ENCODE peak calls at places on chromosomes 1 and 21, in ten cellular contexts. I is IMR-90, R is body of pancreas, K is SK-N-SH, O is right cardiac atrium, B is GM23338, L is A549, N is keratinocyte, G is left lung, X is OCI-LY7. S is an unnamed sample.

GRCh38 chr21:34018185-34018584 is 55.2 kb upstream of the MRPS6 start:
- DNase-seq in I (no peak), R (no peak), K (no peak), O (no peak), B (no peak), L (no peak), N (no peak), G (no peak), X (peak), S (no peak)

GRCh38 chr21:37364722-37365121 is 1.9 kb upstream of the DYRK1A start:
- DNase-seq in I (no peak), R (no peak), K (no peak), O (no peak), B (no peak), L (no peak), N (no peak), G (no peak), X (peak), S (no peak)

GRCh38 chr1:3885611-3886010 is 14.5 kb downstream of the C1orf174 start:
- DNase-seq in I (no peak), R (no peak), K (no peak), O (no peak), B (no peak), L (no peak), N (no peak), G (no peak), X (no peak), S (no peak)

GRCh38 chr21:39385299-39386145 is 36.6 kb upstream of the HMGN1 start:
- DNase-seq in I (peak), R (peak), K (peak), O (peak), B (no peak), L (peak), N (no peak), G (peak), X (no peak), S (no peak)

GRCh38 chr1:224052767-224053166 is 61.1 kb upstream of the FBXO28 start:
- DNase-seq in I (peak), R (no peak), K (no peak), O (no peak), B (no peak), L (no peak), N (no peak), G (no peak), X (no peak), S (no peak)

GRCh38 chr1:34419662-34420061 is 243.0 kb downstream of the C1orf94 start:
- DNase-seq in I (no peak), R (no peak), K (peak), O (no peak), B (peak), L (no peak), N (no peak), G (no peak), X (no peak), S (peak)

GRCh38 chr1:25685938-25686665 is 69.5 kb downstream of the MAN1C1 start:
- DNase-seq in I (no peak), R (no peak), K (no peak), O (peak), B (no peak), L (no peak), N (no peak), G (no peak), X (no peak), S (no peak)

GRCh38 chr1:88612783-88613182 is 71.3 kb upstream of the PKN2 start:
- DNase-seq in I (no peak), R (no peak), K (no peak), O (no peak), B (no peak), L (no peak), N (no peak), G (peak), X (no peak), S (no peak)

GRCh38 chr21:17709266-17709611 is 96.5 kb upstream of the BTG3 start:
- DNase-seq in I (no peak), R (no peak), K (no peak), O (no peak), B (no peak), L (no peak), N (no peak), G (no peak), X (no peak), S (no peak)

GRCh38 chr21:21968810-21969588 is 970.8 kb downstream of the NCAM2 start:
- DNase-seq in I (no peak), R (no peak), K (no peak), O (no peak), B (no peak), L (no peak), N (no peak), G (no peak), X (no peak), S (no peak)

GRCh38 chr1:175024773-175025172 is 1.5 kb upstream of the MRPS14 start:
- DNase-seq in I (no peak), R (no peak), K (no peak), O (no peak), B (no peak), L (no peak), N (no peak), G (no peak), X (no peak), S (no peak)

GRCh38 chr1:55214903-55215193 is 316 bp downstream of the USP24 start:
- DNase-seq in I (peak), R (peak), K (peak), O (peak), B (peak), L (peak), N (no peak), G (peak), X (no peak), S (no peak)

GRCh38 chr1:22685675-22686074 is 25.0 kb upstream of the EPHB2 start:
- DNase-seq in I (peak), R (no peak), K (peak), O (no peak), B (no peak), L (no peak), N (no peak), G (no peak), X (no peak), S (no peak)

GRCh38 chr1:71565267-71565666 is 484.4 kb upstream of the ZRANB2 start:
- DNase-seq in I (peak), R (no peak), K (no peak), O (no peak), B (no peak), L (no peak), N (no peak), G (no peak), X (no peak), S (no peak)

GRCh38 chr1:228938248-228938891 is 203.1 kb downstream of the RHOU start:
- DNase-seq in I (no peak), R (no peak), K (no peak), O (peak), B (no peak), L (no peak), N (no peak), G (no peak), X (peak), S (peak)

GRCh38 chr21:43740497-43741156 is 21.7 kb downstream of the PDXK start:
- DNase-seq in I (no peak), R (peak), K (peak), O (no peak), B (peak), L (peak), N (no peak), G (no peak), X (no peak), S (no peak)

GRCh38 chr1:236734141-236734765 is 48.0 kb downstream of the ACTN2 start:
- DNase-seq in I (no peak), R (no peak), K (no peak), O (no peak), B (no peak), L (no peak), N (no peak), G (no peak), X (no peak), S (no peak)

GRCh38 chr1:36157973-36158826 is 2.2 kb downstream of the MAP7D1 start:
- DNase-seq in I (no peak), R (no peak), K (no peak), O (no peak), B (no peak), L (no peak), N (no peak), G (no peak), X (no peak), S (no peak)

GRCh38 chr1:31762726-31763670 is 1.1 kb downstream of the ADGRB2 start:
- DNase-seq in I (peak), R (peak), K (peak), O (peak), B (peak), L (peak), N (no peak), G (peak), X (peak), S (no peak)

GRCh38 chr1:109307363-109308021 is 681 bp upstream of the MYBPHL start:
- DNase-seq in I (no peak), R (no peak), K (no peak), O (peak), B (no peak), L (no peak), N (no peak), G (peak), X (peak), S (no peak)

GRCh38 chr1:68831281-68831680 is 334.4 kb upstream of the DEPDC1 start:
- DNase-seq in I (no peak), R (no peak), K (no peak), O (no peak), B (no peak), L (no peak), N (no peak), G (no peak), X (no peak), S (no peak)

GRCh38 chr21:31444061-31444460 is 100.0 kb upstream of the TIAM1 start:
- DNase-seq in I (peak), R (no peak), K (no peak), O (peak), B (no peak), L (no peak), N (no peak), G (no peak), X (no peak), S (no peak)

GRCh38 chr1:218048828-218049227 is 236.3 kb upstream of the RRP15 start:
- DNase-seq in I (no peak), R (no peak), K (no peak), O (no peak), B (peak), L (no peak), N (no peak), G (no peak), X (no peak), S (no peak)

GRCh38 chr1:229689273-229689672 is 63.2 kb downstream of the URB2 start:
- DNase-seq in I (no peak), R (no peak), K (no peak), O (no peak), B (no peak), L (no peak), N (no peak), G (peak), X (no peak), S (no peak)

GRCh38 chr1:178004926-178005391 is 35.1 kb upstream of the SEC16B start:
- DNase-seq in I (peak), R (no peak), K (no peak), O (no peak), B (no peak), L (no peak), N (no peak), G (no peak), X (no peak), S (no peak)

GRCh38 chr1:93186667-93187066 is 6.1 kb downstream of the CCDC18 start:
- DNase-seq in I (no peak), R (no peak), K (no peak), O (no peak), B (no peak), L (no peak), N (no peak), G (no peak), X (no peak), S (no peak)

GRCh38 chr21:32233722-32234301 is 45.0 kb downstream of the MIS18A start:
- DNase-seq in I (no peak), R (no peak), K (no peak), O (no peak), B (no peak), L (no peak), N (no peak), G (no peak), X (no peak), S (no peak)

GRCh38 chr1:43329995-43330751 is 7.4 kb upstream of the MPL start:
- DNase-seq in I (peak), R (no peak), K (no peak), O (peak), B (peak), L (no peak), N (no peak), G (peak), X (no peak), S (no peak)

GRCh38 chr1:215360786-215361185 is 206.3 kb upstream of the KCTD3 start:
- DNase-seq in I (no peak), R (no peak), K (no peak), O (no peak), B (no peak), L (no peak), N (no peak), G (no peak), X (no peak), S (no peak)

GRCh38 chr1:224245188-224245587 is 62.1 kb downstream of the DEGS1 start:
- DNase-seq in I (peak), R (no peak), K (peak), O (peak), B (no peak), L (peak), N (no peak), G (peak), X (peak), S (no peak)

GRCh38 chr1:22582670-22583635 is 19.7 kb downstream of the EPHA8 start:
- DNase-seq in I (no peak), R (no peak), K (peak), O (no peak), B (no peak), L (no peak), N (no peak), G (no peak), X (no peak), S (no peak)

GRCh38 chr1:169859001-169859400 is 34.7 kb downstream of the SCYL3 start:
- DNase-seq in I (no peak), R (no peak), K (no peak), O (no peak), B (no peak), L (no peak), N (no peak), G (no peak), X (no peak), S (no peak)

GRCh38 chr1:53410100-53410541 is 49.1 kb upstream of the DMRTB1 start:
- DNase-seq in I (peak), R (no peak), K (peak), O (no peak), B (peak), L (no peak), N (no peak), G (no peak), X (peak), S (no peak)

GRCh38 chr21:42081138-42081537 is 10.0 kb downstream of the UMODL1 start:
- DNase-seq in I (no peak), R (no peak), K (no peak), O (no peak), B (no peak), L (no peak), N (no peak), G (no peak), X (no peak), S (no peak)
- H3K4me3 ChIP-seq in I (no peak), R (no peak), K (no peak), O (no peak), B (no peak), L (no peak), N (no peak), G (no peak), X (no peak), S (no peak)

GRCh38 chr1:11507309-11507708 is 28.4 kb downstream of the DISP3 start:
- DNase-seq in I (no peak), R (no peak), K (no peak), O (no peak), B (no peak), L (no peak), N (no peak), G (no peak), X (no peak), S (no peak)
- H3K27ac ChIP-seq in I (no peak), R (no peak), K (no peak), O (no peak), B (no peak), L (no peak), N (no peak), G (no peak), X (no peak), S (no peak)

DNA sequence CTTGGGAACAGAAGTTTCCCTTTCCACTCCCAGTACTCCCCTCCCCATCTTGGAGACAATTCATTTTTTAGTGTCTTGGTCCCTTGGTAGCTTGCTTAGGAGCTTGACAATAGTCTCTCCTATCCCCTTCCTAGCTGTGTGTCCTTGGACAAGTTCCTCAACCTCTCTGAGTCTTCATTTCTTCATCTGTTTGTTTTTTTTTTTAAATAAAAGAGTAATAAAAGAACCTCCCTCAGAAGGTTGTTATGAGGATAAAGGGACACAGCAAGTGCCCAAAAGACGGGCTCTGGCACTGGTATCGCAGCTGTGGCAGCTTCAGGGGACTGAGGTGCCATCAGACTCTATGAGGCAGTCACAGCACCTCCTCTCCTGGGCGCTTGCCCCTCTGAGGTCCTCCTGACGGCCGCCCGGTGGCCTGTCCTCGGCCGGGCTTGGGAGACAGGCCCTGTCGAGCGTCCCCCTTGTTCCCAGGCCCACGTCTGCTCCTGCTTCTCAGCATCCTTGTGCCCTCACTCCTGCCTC is 689.2 kb downstream of the MATN1 start:
- DNase-seq in I (no peak), R (no peak), K (no peak), O (no peak), B (no peak), L (no peak), N (no peak), G (no peak), X (no peak), S (no peak)
- H3K4me3 ChIP-seq in I (no peak), R (no peak), K (no peak), O (no peak), B (no peak), L (no peak), N (no peak), G (no peak), X (no peak), S (no peak)

GRCh38 chr1:145977486-145978476 is 13.3 kb downstream of the POLR3GL start:
- DNase-seq in I (peak), R (peak), K (peak), O (peak), B (peak), L (peak), N (no peak), G (peak), X (peak), S (peak)

GRCh38 chr1:145979746-145980435 is 15.4 kb downstream of the POLR3GL start:
- DNase-seq in I (no peak), R (no peak), K (no peak), O (no peak), B (no peak), L (no peak), N (no peak), G (peak), X (peak), S (peak)

GRCh38 chr1:145977016-145977415 is 12.5 kb downstream of the POLR3GL start:
- DNase-seq in I (no peak), R (no peak), K (no peak), O (no peak), B (no peak), L (no peak), N (no peak), G (no peak), X (no peak), S (no peak)

GRCh38 chr1:145978860-145979745 is 14.6 kb downstream of the POLR3GL start:
- DNase-seq in I (peak), R (peak), K (peak), O (peak), B (peak), L (peak), N (peak), G (peak), X (peak), S (peak)

DNA sequence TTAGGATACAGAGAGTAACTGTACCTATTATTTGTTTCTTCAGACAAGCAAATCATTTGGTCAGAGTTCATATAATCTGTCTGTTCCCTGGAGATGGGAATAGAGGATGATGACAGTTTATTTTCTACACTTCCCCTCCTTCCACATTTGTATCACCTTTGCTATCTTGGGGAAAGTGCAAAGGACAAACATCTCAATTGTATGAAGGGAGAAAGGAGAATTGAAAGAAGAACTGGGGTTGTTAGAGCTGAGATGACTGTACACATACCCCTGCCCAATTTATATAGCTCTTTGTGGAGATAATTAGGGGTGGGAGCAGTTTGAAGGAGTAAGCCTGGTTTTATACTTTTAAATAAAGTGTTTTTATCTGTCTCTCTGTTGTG is 14.0 kb downstream of the POLR3GL start:
- DNase-seq in I (no peak), R (no peak), K (no peak), O (no peak), B (no peak), L (no peak), N (no peak), G (no peak), X (no peak), S (no peak)
- H3K27ac ChIP-seq in I (peak), R (peak), K (peak), O (peak), B (peak), L (peak), N (peak), G (peak), X (peak), S (peak)

GRCh38 chr21:41769106-41769505 is 2.3 kb upstream of the RIPK4 start:
- DNase-seq in I (no peak), R (no peak), K (no peak), O (no peak), B (no peak), L (no peak), N (no peak), G (no peak), X (no peak), S (peak)
- H3K4me3 ChIP-seq in I (peak), R (no peak), K (peak), O (peak), B (peak), L (peak), N (peak), G (no peak), X (peak), S (peak)

DNA sequence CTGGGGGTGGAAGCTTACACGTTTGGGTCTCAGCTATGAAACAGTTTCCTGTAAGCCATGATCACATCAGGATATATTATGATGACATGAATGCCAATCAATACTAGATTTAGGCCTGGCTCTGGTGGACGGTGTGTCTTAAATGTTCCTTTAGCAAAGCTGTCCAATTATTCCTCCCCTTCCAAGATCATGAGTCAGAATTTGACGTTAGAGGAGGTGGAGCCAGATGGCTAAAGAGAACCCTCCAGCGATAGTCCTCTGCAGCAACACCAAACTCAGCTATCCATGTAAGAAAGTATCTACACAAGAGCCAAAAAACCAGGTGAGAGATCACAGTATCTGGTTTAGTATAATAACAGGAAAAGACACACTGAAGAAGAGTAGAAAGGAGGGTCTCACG is 47.8 kb downstream of the PACC1 start:
- DNase-seq in I (peak), R (no peak), K (no peak), O (no peak), B (no peak), L (no peak), N (no peak), G (no peak), X (no peak), S (no peak)
- H3K27ac ChIP-seq in I (no peak), R (no peak), K (no peak), O (no peak), B (no peak), L (no peak), N (no peak), G (no peak), X (no peak), S (peak)

GRCh38 chr1:94926915-94927404 is at the start of gene CNN3:
- DNase-seq in I (peak), R (peak), K (peak), O (peak), B (peak), L (peak), N (no peak), G (peak), X (no peak), S (peak)

GRCh38 chr1:94925561-94926364 is 1.1 kb downstream of the CNN3 start:
- DNase-seq in I (peak), R (peak), K (peak), O (peak), B (peak), L (peak), N (no peak), G (peak), X (no peak), S (peak)

GRCh38 chr1:94922756-94923465 is 4.0 kb downstream of the CNN3 start:
- DNase-seq in I (peak), R (no peak), K (no peak), O (no peak), B (no peak), L (no peak), N (no peak), G (no peak), X (no peak), S (no peak)

GRCh38 chr1:94926365-94926914 is 470 bp downstream of the CNN3 start:
- DNase-seq in I (peak), R (peak), K (peak), O (peak), B (peak), L (peak), N (no peak), G (peak), X (no peak), S (peak)

GRCh38 chr1:94924967-94925366 is 1.9 kb downstream of the CNN3 start:
- DNase-seq in I (peak), R (no peak), K (no peak), O (no peak), B (no peak), L (no peak), N (no peak), G (no peak), X (no peak), S (no peak)
- H3K4me3 ChIP-seq in I (peak), R (no peak), K (peak), O (peak), B (peak), L (peak), N (peak), G (peak), X (no peak), S (peak)